ENCODE peak calls at places on chromosomes 1 and 21, in nine cellular contexts. E, N, B, Y, L, P, Q, X and Z are unnamed samples.

GRCh38 chr1:225735252-225736149 is 42.1 kb upstream of the SRP9 start:
- DNase-seq in E (peak; percentile 82), N (peak; percentile 25), B (peak; percentile 50), Y (no peak), L (peak; percentile 74), P (peak; percentile 80), Q (peak; percentile 92), X (peak; percentile 80), Z (no peak)

GRCh38 chr1:33972676-33973395 is 109.0 kb downstream of the HMGB4 start:
- DNase-seq in E (no peak), N (no peak), B (no peak), Y (no peak), L (no peak), P (no peak), Q (peak; percentile 87), X (no peak), Z (no peak)

GRCh38 chr1:17569200-17570139 is 30.0 kb downstream of the ARHGEF10L start:
- DNase-seq in E (no peak), N (peak; percentile 78), B (peak; percentile 84), Y (no peak), L (peak; percentile 70), P (peak; percentile 60), Q (peak; percentile 89), X (peak; percentile 89), Z (peak; percentile 97)

GRCh38 chr1:21853130-21853424 is 41.0 kb downstream of the LDLRAD2 start:
- DNase-seq in E (no peak), N (no peak), B (no peak), Y (no peak), L (no peak), P (no peak), Q (no peak), X (no peak), Z (no peak)

GRCh38 chr1:109248797-109249629 is at the start of gene CELSR2:
- DNase-seq in E (peak; percentile 73), N (peak; percentile 77), B (no peak), Y (peak; percentile 93), L (peak; percentile 75), P (peak; percentile 91), Q (peak; percentile 66), X (no peak), Z (no peak)

GRCh38 chr1:162502928-162503327 is 5.3 kb downstream of the UHMK1 start:
- DNase-seq in E (no peak), N (no peak), B (no peak), Y (no peak), L (no peak), P (no peak), Q (no peak), X (no peak), Z (no peak)

GRCh38 chr1:189708674-189709073 is 769.0 kb downstream of the BRINP3 start:
- DNase-seq in E (no peak), N (peak; percentile 7), B (no peak), Y (no peak), L (no peak), P (no peak), Q (no peak), X (no peak), Z (no peak)

GRCh38 chr1:204577794-204578478 is 61.7 kb downstream of the MDM4 start:
- DNase-seq in E (no peak), N (no peak), B (no peak), Y (no peak), L (no peak), P (no peak), Q (no peak), X (no peak), Z (no peak)

GRCh38 chr1:207565546-207566468 is 69.8 kb downstream of the CR1 start:
- DNase-seq in E (no peak), N (peak; percentile 58), B (no peak), Y (no peak), L (no peak), P (no peak), Q (peak; percentile 16), X (no peak), Z (no peak)

GRCh38 chr1:36950588-36950987 is 83.7 kb downstream of the GRIK3 start:
- DNase-seq in E (no peak), N (no peak), B (no peak), Y (no peak), L (no peak), P (no peak), Q (no peak), X (no peak), Z (no peak)

GRCh38 chr1:189859385-189859977 is 618.2 kb downstream of the BRINP3 start:
- DNase-seq in E (peak; percentile 3), N (peak; percentile 49), B (no peak), Y (peak; percentile 1), L (no peak), P (no peak), Q (peak; percentile 2), X (no peak), Z (no peak)

GRCh38 chr21:21045538-21045937 is 47.3 kb downstream of the NCAM2 start:
- DNase-seq in E (no peak), N (no peak), B (no peak), Y (no peak), L (no peak), P (no peak), Q (no peak), X (no peak), Z (no peak)

GRCh38 chr1:212737559-212737958 is 37.9 kb upstream of the BATF3 start:
- DNase-seq in E (no peak), N (no peak), B (no peak), Y (no peak), L (no peak), P (no peak), Q (no peak), X (no peak), Z (no peak)

GRCh38 chr1:23496490-23497181 is 12.7 kb upstream of the ASAP3 start:
- DNase-seq in E (no peak), N (no peak), B (no peak), Y (no peak), L (no peak), P (no peak), Q (no peak), X (no peak), Z (no peak)

GRCh38 chr1:23502951-23503350 is 19.0 kb upstream of the ASAP3 start:
- DNase-seq in E (no peak), N (no peak), B (no peak), Y (no peak), L (no peak), P (no peak), Q (no peak), X (no peak), Z (no peak)

GRCh38 chr1:23492132-23492720 is 8.2 kb upstream of the ASAP3 start:
- DNase-seq in E (no peak), N (no peak), B (no peak), Y (no peak), L (no peak), P (no peak), Q (no peak), X (no peak), Z (no peak)

GRCh38 chr1:23497777-23498439 is 13.9 kb upstream of the ASAP3 start:
- DNase-seq in E (no peak), N (no peak), B (no peak), Y (no peak), L (no peak), P (no peak), Q (peak; percentile 19), X (no peak), Z (no peak)
- TF ChIP-seq POLR2A in E (no peak), N (no peak), B (no peak), Y (no peak), L (no peak), P (no peak), Q (no peak), X (no peak), Z (no peak)

GRCh38 chr1:246931549-246932365 is at the start of gene AHCTF1:
- DNase-seq in E (peak; percentile 93), N (peak; percentile 97), B (peak; percentile 94), Y (peak; percentile 92), L (peak; percentile 95), P (peak; percentile 96), Q (peak; percentile 97), X (peak; percentile 98), Z (peak; percentile 98)
- TF ChIP-seq POLR2A in E (peak; percentile 98), N (peak; percentile 97), B (peak; percentile 99), Y (peak; percentile 96), L (peak; percentile 75), P (peak; percentile 99), Q (peak; percentile 99), X (peak; percentile 99), Z (peak; percentile 91)

GRCh38 chr1:1776672-1777393 is 1.4 kb downstream of the NADK start:
- DNase-seq in E (no peak), N (no peak), B (no peak), Y (no peak), L (no peak), P (no peak), Q (no peak), X (no peak), Z (no peak)

GRCh38 chr1:1778827-1779675 is 781 bp upstream of the NADK start:
- DNase-seq in E (peak; percentile 28), N (peak; percentile 94), B (peak; percentile 53), Y (peak; percentile 89), L (peak; percentile 92), P (no peak), Q (peak; percentile 86), X (no peak), Z (no peak)

GRCh38 chr1:1777510-1777909 is 760 bp downstream of the NADK start:
- DNase-seq in E (no peak), N (no peak), B (peak; percentile 32), Y (no peak), L (no peak), P (no peak), Q (peak; percentile 88), X (peak; percentile 67), Z (no peak)

GRCh38 chr1:1779691-1780597 is 1.7 kb upstream of the NADK start:
- DNase-seq in E (no peak), N (peak; percentile 94), B (peak; percentile 47), Y (no peak), L (peak; percentile 75), P (peak; percentile 57), Q (peak; percentile 74), X (no peak), Z (no peak)

GRCh38 chr1:1777950-1778826 is at the start of gene NADK:
- DNase-seq in E (peak; percentile 52), N (peak; percentile 69), B (no peak), Y (peak; percentile 74), L (peak; percentile 74), P (peak; percentile 70), Q (peak; percentile 72), X (no peak), Z (no peak)
- TF ChIP-seq POLR2A in E (peak; percentile 68), N (peak; percentile 68), B (peak; percentile 72), Y (no peak), L (no peak), P (peak; percentile 76), Q (peak; percentile 49), X (peak; percentile 67), Z (no peak)

DNA sequence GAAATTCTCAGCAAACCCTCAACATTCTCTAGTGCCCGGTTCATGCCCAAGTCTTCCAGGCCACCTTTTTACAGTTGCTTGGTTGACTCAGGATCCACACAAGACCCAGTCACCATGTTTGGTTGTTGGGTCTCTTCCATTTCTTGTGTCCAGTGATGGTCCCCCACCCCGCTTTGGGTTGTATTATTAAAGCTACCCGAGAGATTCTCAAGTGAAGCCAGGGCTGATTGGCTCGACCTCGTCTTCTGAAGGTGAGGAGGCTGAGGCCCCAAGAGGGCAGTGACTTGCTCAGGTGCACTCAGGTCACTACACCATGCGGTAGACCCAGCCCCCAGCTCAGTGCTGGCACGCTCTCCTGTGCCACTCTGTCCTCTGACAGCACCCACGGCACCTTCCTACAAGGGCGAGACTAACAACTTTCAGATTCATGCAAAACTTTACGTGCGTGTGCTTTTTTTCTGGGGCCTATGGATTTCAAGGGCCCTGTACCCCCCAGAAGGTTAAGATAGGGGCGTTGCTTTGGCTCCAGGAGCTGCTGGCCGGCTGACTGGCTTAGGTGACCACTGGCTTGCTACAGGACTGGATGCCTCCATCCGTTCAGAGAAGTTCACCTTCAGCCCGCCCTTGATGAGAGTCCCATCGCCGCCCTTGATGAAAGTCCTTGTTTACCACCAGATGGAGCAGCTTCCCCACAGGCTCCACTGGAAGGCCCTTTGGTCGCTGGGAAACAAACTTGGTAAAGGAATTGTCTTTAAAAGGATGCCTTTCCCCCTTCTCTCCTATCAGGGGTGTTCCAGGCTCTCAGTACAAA is 50.4 kb downstream of the CAPN9 start:
- DNase-seq in E (peak; percentile 49), N (peak; percentile 44), B (peak; percentile 33), Y (no peak), L (peak; percentile 64), P (peak; percentile 40), Q (peak; percentile 71), X (peak; percentile 69), Z (peak; percentile 91)
- TF ChIP-seq POLR2A in E (no peak), N (no peak), B (no peak), Y (no peak), L (no peak), P (no peak), Q (no peak), X (no peak), Z (no peak)